ENCODE peak calls at places on chromosomes 3 and 15, in ten cellular contexts. J is AG10803; X is SJSA1; O is IMR-90; Y is GM12865; K is astrocyte of the spinal cord; N is astrocyte; Z is effector memory CD4-positive, alpha-beta T cell; V is PC-9; G is endothelial cell of umbilical vein. F is an unnamed sample.

GRCh38 chr15:95442107-95442719 is 888.3 kb upstream of the NR2F2 start:
- DNase-seq in Z (no peak), G (no peak), J (no peak), K (no peak), Y (no peak), O (no peak), V (no peak), N (peak; percentile 22), X (no peak), F (no peak)

GRCh38 chr15:66359740-66360139 is 3.3 kb upstream of the TIPIN start:
- DNase-seq in J (no peak), X (no peak), O (no peak), V (peak; percentile 21), K (no peak), Z (no peak), G (no peak), N (no peak), Y (peak; percentile 63), F (no peak)

GRCh38 chr3:83968386-83968785 is 990.4 kb upstream of the CADM2 start:
- DNase-seq in N (no peak), V (no peak), G (no peak), J (no peak), Z (no peak), X (no peak), K (no peak), Y (peak; percentile 3), O (no peak), F (no peak)

GRCh38 chr15:23860290-23860751 is 173.2 kb upstream of the NDN start:
- DNase-seq in G (no peak), V (no peak), N (no peak), X (no peak), Z (no peak), K (no peak), O (no peak), Y (no peak), J (no peak), F (no peak)

GRCh38 chr15:101568304-101568703 is 78.8 kb upstream of the PCSK6 start:
- DNase-seq in X (no peak), Y (no peak), K (peak; percentile 23), N (peak; percentile 23), Z (no peak), J (no peak), O (no peak), V (no peak), G (peak; percentile 49), F (no peak)

GRCh38 chr3:9491506-9491905 is 62.1 kb downstream of the LHFPL4 start:
- DNase-seq in J (peak; percentile 6), N (no peak), Y (no peak), X (no peak), Z (no peak), O (no peak), V (no peak), K (no peak), G (no peak), F (no peak)

GRCh38 chr15:75042730-75043508 is 19.5 kb downstream of the PPCDC start:
- DNase-seq in V (peak; percentile 93), O (peak; percentile 64), Z (no peak), Y (peak; percentile 100), J (peak; percentile 41), N (peak; percentile 34), K (peak; percentile 29), X (peak; percentile 97), G (peak; percentile 63), F (peak; percentile 59)

GRCh38 chr15:98955331-98955730 is 52.3 kb downstream of the PGPEP1L start:
- DNase-seq in X (no peak), V (no peak), G (no peak), O (no peak), Z (no peak), J (peak; percentile 50), Y (no peak), K (no peak), N (no peak), F (no peak)

GRCh38 chr15:85745525-85745924 is 49.2 kb downstream of the KLHL25 start:
- DNase-seq in K (no peak), J (no peak), Z (no peak), V (no peak), Y (no peak), O (no peak), X (no peak), N (no peak), G (no peak), F (no peak)

GRCh38 chr15:85748729-85749128 is 46.0 kb downstream of the KLHL25 start:
- DNase-seq in J (no peak), O (no peak), N (no peak), X (no peak), K (no peak), V (no peak), Y (no peak), Z (no peak), G (no peak), F (no peak)

GRCh38 chr15:85748176-85748575 is 46.5 kb downstream of the KLHL25 start:
- DNase-seq in O (no peak), V (no peak), J (no peak), G (no peak), Z (no peak), X (no peak), N (no peak), K (no peak), Y (no peak), F (no peak)

GRCh38 chr15:85744636-85745422 is 49.9 kb downstream of the KLHL25 start:
- DNase-seq in K (no peak), V (no peak), Y (no peak), O (no peak), Z (no peak), X (no peak), J (no peak), N (no peak), G (no peak), F (no peak)

GRCh38 chr15:85746641-85747040 is 48.1 kb downstream of the KLHL25 start:
- DNase-seq in Y (no peak), G (no peak), O (no peak), J (no peak), Z (no peak), V (no peak), X (no peak), K (no peak), N (no peak), F (no peak)
- H3K4me3 ChIP-seq in Y (no peak overlapping the region), G (no peak overlapping the region), O (no peak overlapping the region), J (no peak overlapping the region), Z (no peak overlapping the region), V (no peak overlapping the region), X (no peak overlapping the region), K (no peak overlapping the region), N (no peak overlapping the region), F (no peak overlapping the region)

GRCh38 chr15:36903195-36903594 is 197.2 kb downstream of the MEIS2 start:
- DNase-seq in Z (no peak), J (no peak), O (no peak), G (no peak), Y (no peak), V (no peak), X (no peak), K (no peak), N (no peak), F (no peak)
- H3K4me3 ChIP-seq in Z (no peak overlapping the region), J (no peak overlapping the region), O (no peak overlapping the region), G (no peak overlapping the region), Y (no peak overlapping the region), V (no peak overlapping the region), X (no peak overlapping the region), K (no peak overlapping the region), N (no peak overlapping the region), F (no peak overlapping the region)

GRCh38 chr3:120114981-120115380 is 20.7 kb upstream of the GSK3B start:
- DNase-seq in Y (no peak), J (no peak), N (no peak), X (no peak), K (no peak), G (no peak), V (no peak), Z (no peak), O (peak; percentile 76), F (peak; percentile 36)

GRCh38 chr3:120114376-120114775 is 20.1 kb upstream of the GSK3B start:
- DNase-seq in N (no peak), J (no peak), V (no peak), Y (no peak), O (no peak), X (no peak), Z (no peak), G (no peak), K (no peak), F (no peak)

GRCh38 chr3:120111898-120112297 is 17.7 kb upstream of the GSK3B start:
- DNase-seq in Z (no peak), O (no peak), Y (no peak), J (no peak), K (no peak), N (no peak), V (no peak), G (no peak), X (no peak), F (no peak)

GRCh38 chr3:120113128-120114116 is 19.2 kb upstream of the GSK3B start:
- DNase-seq in O (peak; percentile 83), Z (no peak), K (peak; percentile 63), Y (no peak), X (no peak), G (no peak), N (peak; percentile 73), J (peak; percentile 65), V (peak; percentile 18), F (peak; percentile 41)
- H3K4me3 ChIP-seq in O (no peak overlapping the region), Z (no peak overlapping the region), K (no peak overlapping the region), Y (no peak overlapping the region), X (no peak overlapping the region), G (no peak overlapping the region), N (no peak overlapping the region), J (no peak overlapping the region), V (no peak overlapping the region), F (no peak overlapping the region)

GRCh38 chr15:72967397-72967796 is 84.9 kb upstream of the NEO1 start:
- DNase-seq in K (no peak), V (no peak), N (no peak), G (no peak), O (no peak), J (no peak), Z (no peak), Y (no peak), X (no peak), F (no peak)

GRCh38 chr15:72968531-72968922 is 83.7 kb upstream of the NEO1 start:
- DNase-seq in K (no peak), Y (no peak), J (no peak), X (no peak), N (no peak), G (peak; percentile 6), O (no peak), V (no peak), Z (no peak), F (peak; percentile 17)

GRCh38 chr15:72967836-72968530 is 84.3 kb upstream of the NEO1 start:
- DNase-seq in O (no peak), K (no peak), Z (no peak), G (no peak), J (no peak), V (no peak), N (no peak), Y (no peak), X (no peak), F (no peak)

GRCh38 chr15:72965671-72966070 is 86.6 kb upstream of the NEO1 start:
- DNase-seq in Z (no peak), K (no peak), N (no peak), J (no peak), G (no peak), V (no peak), Y (no peak), O (no peak), X (no peak), F (no peak)

DNA sequence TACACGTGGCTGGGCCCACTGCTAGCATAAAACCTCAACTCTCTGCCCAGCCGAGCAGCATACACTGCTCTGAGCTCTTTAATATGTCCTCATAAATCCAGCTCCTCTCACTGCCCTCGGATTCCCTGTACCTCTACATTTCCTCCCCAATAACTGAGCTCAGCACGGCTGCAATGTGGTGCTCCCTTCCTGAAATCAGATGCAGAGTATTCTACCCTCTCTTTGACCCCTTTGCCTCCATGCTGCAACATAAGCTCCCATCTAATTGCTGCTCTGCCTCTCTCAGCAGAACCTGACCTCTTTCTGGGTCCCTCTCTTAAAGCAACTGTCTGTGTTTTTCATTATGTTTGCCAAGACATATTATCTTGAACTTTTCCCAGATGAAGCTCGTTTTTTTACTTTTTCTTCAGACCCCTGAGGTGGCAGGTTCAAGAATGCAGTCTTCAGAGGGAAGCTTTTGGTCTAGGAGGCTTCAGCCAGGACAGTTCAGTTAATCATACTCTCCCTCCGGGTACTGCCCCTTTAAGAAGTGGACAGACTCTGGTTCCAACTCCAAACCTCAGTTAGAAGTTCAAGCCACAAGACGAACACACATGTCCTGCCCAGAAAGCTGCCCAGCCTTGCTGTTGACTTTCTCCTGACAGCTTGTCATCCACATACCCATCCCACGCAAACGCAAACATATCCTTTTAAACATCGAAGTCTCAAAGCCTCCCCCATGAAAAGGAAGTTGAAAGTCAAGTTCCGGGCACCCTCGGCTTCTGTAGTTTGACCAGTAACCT is 81.1 kb upstream of the NEO1 start:
- DNase-seq in N (peak; percentile 10), G (no peak), O (peak; percentile 33), X (no peak), V (no peak), Z (no peak), Y (no peak), K (peak; percentile 5), J (no peak), F (peak; percentile 54)
- H3K4me3 ChIP-seq in N (no peak overlapping the region), G (no peak overlapping the region), O (peak overlapping the region; percentile 17), X (peak overlapping the region; percentile 3), V (no peak overlapping the region), Z (no peak overlapping the region), Y (no peak overlapping the region), K (no peak overlapping the region), J (no peak overlapping the region), F (peak overlapping the region; percentile 14)